ENCODE peak calls at places on chromosomes 2 and 18, in ten cellular contexts. X is heart left ventricle, E is heart right ventricle, A is IMR-90, M is esophagus muscularis mucosa, L is A549, Q is GM23248, J is K562, U is SJSA1, C is vagina. H is an unnamed sample.
A peak's percentile ranks its signal among the peaks of the same experiment; 100 is the strongest.

GRCh38 chr2:75607988-75608683 is 38.4 kb upstream of the MRPL19 start:
- DNase-seq in J (no peak), C (no peak), M (peak; percentile 57), X (no peak), A (no peak), L (no peak), E (no peak), U (no peak), Q (peak; percentile 40), H (no peak)

GRCh38 chr2:40255118-40255517 is 196.8 kb downstream of the SLC8A1 start:
- DNase-seq in A (no peak), L (no peak), U (no peak), C (no peak), Q (no peak), E (no peak), X (no peak), J (no peak), M (no peak), H (no peak)

GRCh38 chr2:237201461-237202287 is 116.0 kb downstream of the COPS8 start:
- DNase-seq in X (peak; percentile 75), J (peak; percentile 82), A (peak; percentile 87), C (peak; percentile 76), M (no peak), U (peak; percentile 98), E (no peak), L (peak; percentile 40), Q (peak; percentile 95), H (no peak)

GRCh38 chr2:223057545-223057944 is 5.6 kb downstream of the KCNE4 start:
- DNase-seq in C (no peak), M (no peak), E (peak; percentile 47), U (no peak), X (no peak), A (no peak), Q (no peak), J (peak; percentile 25), L (no peak), H (no peak)

GRCh38 chr2:195929531-195929930 is 139.1 kb downstream of the DNAH7 start:
- DNase-seq in J (no peak), E (no peak), U (no peak), L (no peak), A (no peak), M (no peak), Q (no peak), C (no peak), X (no peak), H (no peak)

GRCh38 chr18:46518438-46518837 is 138.6 kb downstream of the LOXHD1 start:
- DNase-seq in X (peak; percentile 64), C (no peak), A (no peak), U (no peak), Q (no peak), M (no peak), E (peak; percentile 34), L (peak; percentile 3), J (no peak), H (no peak)

GRCh38 chr2:28117104-28117596 is 226.6 kb downstream of the BABAM2 start:
- DNase-seq in X (no peak), L (peak; percentile 26), A (no peak), E (no peak), U (no peak), C (no peak), Q (no peak), J (no peak), M (no peak), H (no peak)

GRCh38 chr18:54387631-54388030 is 29.9 kb downstream of the C18orf54 start:
- DNase-seq in X (no peak), E (no peak), J (no peak), U (no peak), L (no peak), C (no peak), Q (no peak), A (no peak), M (no peak), H (no peak)

GRCh38 chr2:3051266-3051665 is 326.4 kb downstream of the EIPR1 start:
- DNase-seq in U (no peak), X (no peak), Q (no peak), M (no peak), J (no peak), C (no peak), E (no peak), L (no peak), A (no peak), H (no peak)

GRCh38 chr2:203404996-203405395 is 76.8 kb downstream of the ABI2 start:
- DNase-seq in J (no peak), M (no peak), U (no peak), E (no peak), Q (peak; percentile 75), C (no peak), A (peak; percentile 73), L (no peak), X (no peak), H (no peak)

GRCh38 chr2:1773883-1774282 is 29.6 kb upstream of the PXDN start:
- DNase-seq in U (no peak), L (no peak), J (no peak), C (no peak), A (no peak), Q (no peak), M (no peak), E (no peak), X (no peak), H (no peak)

GRCh38 chr2:35591886-35592285 is 763.7 kb upstream of the CRIM1 start:
- DNase-seq in A (no peak), L (no peak), U (no peak), Q (no peak), J (no peak), C (no peak), E (no peak), M (no peak), X (no peak), H (no peak)

GRCh38 chr2:65379721-65380171 is 52.7 kb downstream of the SPRED2 start:
- DNase-seq in L (no peak), A (no peak), C (no peak), J (no peak), Q (no peak), X (no peak), U (no peak), M (no peak), E (no peak), H (no peak)

GRCh38 chr2:65380243-65380642 is 52.2 kb downstream of the SPRED2 start:
- DNase-seq in X (no peak), J (no peak), U (no peak), M (no peak), Q (peak; percentile 44), C (no peak), E (no peak), A (no peak), L (no peak), H (no peak)

GRCh38 chr2:65382776-65383357 is 49.5 kb downstream of the SPRED2 start:
- DNase-seq in E (peak; percentile 83), A (peak; percentile 98), Q (peak; percentile 97), J (peak; percentile 97), C (no peak), X (peak; percentile 88), U (peak; percentile 96), L (peak; percentile 74), M (no peak), H (peak; percentile 92)

GRCh38 chr2:65382323-65382722 is 50.1 kb downstream of the SPRED2 start:
- DNase-seq in U (no peak), L (no peak), M (no peak), A (no peak), X (no peak), C (no peak), Q (no peak), J (no peak), E (no peak), H (no peak)

GRCh38 chr2:65381607-65382032 is 50.8 kb downstream of the SPRED2 start:
- DNase-seq in Q (no peak), A (no peak), X (no peak), U (no peak), E (no peak), J (no peak), M (no peak), C (no peak), L (no peak), H (no peak)
- H3K4me1 ChIP-seq in Q (peaks cover 60% of the 10 kb centered on the region), A (peaks cover 31% of the 10 kb centered on the region), X (peaks cover 6% of the 10 kb centered on the region), U (peaks cover 56% of the 10 kb centered on the region), E (peaks cover 72% of the 10 kb centered on the region), J (peaks cover 82% of the 10 kb centered on the region), M (peaks cover 67% of the 10 kb centered on the region), C (peaks cover 81% of the 10 kb centered on the region), L (peaks cover 69% of the 10 kb centered on the region), H (peaks cover 41% of the 10 kb centered on the region)

DNA sequence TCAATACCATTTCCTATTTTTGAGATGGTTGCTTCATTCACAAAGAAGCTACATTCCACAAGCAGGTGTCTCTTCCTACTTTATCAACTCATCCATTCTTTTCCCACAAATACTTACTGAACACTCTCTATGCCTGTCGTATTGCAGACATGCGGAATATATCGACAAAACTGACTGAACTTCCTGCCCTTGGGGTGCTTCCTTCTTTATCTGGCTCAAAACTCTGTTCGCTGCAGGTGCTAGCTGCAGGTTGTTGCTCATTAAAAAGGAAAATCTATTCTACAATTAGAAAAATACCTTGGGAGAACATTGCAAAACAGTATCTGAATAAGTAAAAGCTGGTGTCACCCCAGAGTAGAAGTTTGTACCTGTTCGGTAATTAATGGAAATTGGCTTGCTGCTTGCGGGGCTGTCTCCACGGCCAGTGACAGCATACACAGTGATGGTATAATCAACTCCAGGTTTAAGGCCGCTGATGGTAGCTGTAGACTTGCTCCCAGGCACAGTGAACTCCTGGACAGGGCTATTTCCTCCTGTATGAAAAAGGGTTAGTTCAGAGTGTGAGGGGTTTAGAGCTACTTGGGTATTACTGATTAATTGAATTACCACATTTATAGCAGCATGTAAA is 52.1 kb downstream of the FN1 start:
- DNase-seq in Q (no peak), X (no peak), C (no peak), J (no peak), U (no peak), E (no peak), M (peak; percentile 53), A (no peak), L (no peak), H (no peak)
- H3K27ac ChIP-seq in Q (peak overlapping the region; percentile 70), X (no peak overlapping the region), C (no peak overlapping the region), J (no peak overlapping the region), U (no peak overlapping the region), E (no peak overlapping the region), M (no peak overlapping the region), A (no peak overlapping the region), L (no peak overlapping the region), H (no peak overlapping the region)

DNA sequence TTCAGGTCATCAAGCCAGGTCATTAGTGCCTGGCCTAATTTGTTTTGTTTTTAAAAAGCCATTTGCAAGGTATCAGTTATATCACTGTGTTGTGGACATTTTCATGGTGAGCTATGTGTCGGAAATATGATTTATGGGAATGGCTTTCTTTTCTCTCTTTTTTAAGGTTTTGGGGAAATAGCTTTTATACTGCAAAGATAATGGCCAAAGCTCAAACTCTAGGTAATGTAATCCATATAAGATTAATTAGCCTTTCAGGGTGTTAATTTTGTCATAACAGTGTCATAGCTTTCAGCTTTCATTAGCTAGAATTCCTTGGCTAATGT is 45.8 kb downstream of the PCBP1 start:
- DNase-seq in X (no peak), A (no peak), Q (no peak), J (no peak), U (no peak), L (no peak), M (no peak), E (no peak), C (no peak), H (no peak)
- H3K4me3 ChIP-seq in X (peak overlapping the region; percentile 33), A (no peak overlapping the region), Q (peak overlapping the region; percentile 61), J (no peak overlapping the region), U (no peak overlapping the region), L (peak overlapping the region; percentile 20), M (peak overlapping the region; percentile 47), E (no peak overlapping the region), C (peak overlapping the region; percentile 41), H (no peak overlapping the region)

DNA sequence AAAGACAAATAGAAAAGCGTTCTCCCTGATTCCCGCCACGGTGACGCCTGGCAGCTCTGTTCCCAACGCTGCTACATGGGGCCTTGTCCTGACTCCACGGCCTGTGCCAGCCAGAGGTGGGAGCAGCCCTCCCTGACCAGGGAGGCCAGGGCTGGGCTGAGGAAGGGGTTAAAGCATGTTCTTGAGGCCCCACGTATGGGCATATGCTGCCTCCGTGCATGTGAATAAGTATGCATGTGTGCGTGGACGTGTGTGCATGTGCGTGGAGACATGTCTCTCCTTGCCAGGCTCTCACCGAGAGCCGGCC is 1.6 kb upstream of the SNED1 start:
- DNase-seq in E (peak; percentile 6), U (peak; percentile 38), L (no peak), X (no peak), A (no peak), J (no peak), M (no peak), Q (no peak), C (no peak), H (no peak)
- H3K4me1 ChIP-seq in E (peaks cover 27% of the 10 kb centered on the region), U (peaks cover 36% of the 10 kb centered on the region), L (peaks cover 10% of the 10 kb centered on the region), X (no peaks in the 10 kb centered on the region), A (peaks cover 36% of the 10 kb centered on the region), J (no peaks in the 10 kb centered on the region), M (peaks cover 60% of the 10 kb centered on the region), Q (peaks cover 12% of the 10 kb centered on the region), C (peaks cover 72% of the 10 kb centered on the region), H (peaks cover 51% of the 10 kb centered on the region)